ENCODE peak calls at places on chromosomes 12 and 14, in ten cellular contexts. One of them, this sample, is unnamed.

GRCh38 chr12:2680676-2681039 is 114.1 kb upstream of the FKBP4 start:
- DNase-seq in AG20443: no peak
- DNase-seq in brain microvascular endothelial cell: no peak
- DNase-seq in stimulated activated CD8-positive, alpha-beta memory T cell treated with anti-CD3 and anti-CD28 coated beads, Interleukin-15, amount 100 ng/mL, for 1 hour: no peak
- DNase-seq in NCI-H1092 treated with DMSO at 0.1 percent for 48 hours: no peak
- DNase-seq in memory B cell: no peak
- DNase-seq in stimulated activated CD4-positive, alpha-beta T cell treated with anti-CD3 and anti-CD28 coated beads, Interleukin-4, amount 100 ng/mL, for 4 hours: no peak
- DNase-seq in activated T-helper 1 cell treated with anti-CD3 and anti-CD28 coated beads, Interleukin-2, amount 50 U/mL, for 16 hours: no peak
- DNase-seq in HT1080: no peak
- DNase-seq in fibroblast of pulmonary artery: no peak
- DNase-seq in this sample: no peak

GRCh38 chr14:55430024-55430690 is 10.3 kb downstream of the TBPL2 start:
- DNase-seq in AG20443: peak; percentile 71
- DNase-seq in brain microvascular endothelial cell: peak; percentile 60
- DNase-seq in stimulated activated CD8-positive, alpha-beta memory T cell treated with anti-CD3 and anti-CD28 coated beads, Interleukin-15, amount 100 ng/mL, for 1 hour: peak; percentile 14
- DNase-seq in NCI-H1092 treated with DMSO at 0.1 percent for 48 hours: peak; percentile 46
- DNase-seq in memory B cell: peak; percentile 18
- DNase-seq in stimulated activated CD4-positive, alpha-beta T cell treated with anti-CD3 and anti-CD28 coated beads, Interleukin-4, amount 100 ng/mL, for 4 hours: peak; percentile 37
- DNase-seq in activated T-helper 1 cell treated with anti-CD3 and anti-CD28 coated beads, Interleukin-2, amount 50 U/mL, for 16 hours: no peak
- DNase-seq in HT1080: peak; percentile 61
- DNase-seq in fibroblast of pulmonary artery: peak; percentile 85
- DNase-seq in this sample: peak; percentile 16

GRCh38 chr12:39267886-39268285 is 175.0 kb downstream of the KIF21A start:
- DNase-seq in AG20443: no peak
- DNase-seq in brain microvascular endothelial cell: no peak
- DNase-seq in stimulated activated CD8-positive, alpha-beta memory T cell treated with anti-CD3 and anti-CD28 coated beads, Interleukin-15, amount 100 ng/mL, for 1 hour: no peak
- DNase-seq in NCI-H1092 treated with DMSO at 0.1 percent for 48 hours: no peak
- DNase-seq in memory B cell: no peak
- DNase-seq in stimulated activated CD4-positive, alpha-beta T cell treated with anti-CD3 and anti-CD28 coated beads, Interleukin-4, amount 100 ng/mL, for 4 hours: no peak
- DNase-seq in activated T-helper 1 cell treated with anti-CD3 and anti-CD28 coated beads, Interleukin-2, amount 50 U/mL, for 16 hours: no peak
- DNase-seq in HT1080: no peak
- DNase-seq in fibroblast of pulmonary artery: no peak
- DNase-seq in this sample: no peak

GRCh38 chr12:101809208-101809607 is 21.6 kb downstream of the GNPTAB start:
- DNase-seq in AG20443: no peak
- DNase-seq in brain microvascular endothelial cell: no peak
- DNase-seq in stimulated activated CD8-positive, alpha-beta memory T cell treated with anti-CD3 and anti-CD28 coated beads, Interleukin-15, amount 100 ng/mL, for 1 hour: no peak
- DNase-seq in NCI-H1092 treated with DMSO at 0.1 percent for 48 hours: no peak
- DNase-seq in memory B cell: no peak
- DNase-seq in stimulated activated CD4-positive, alpha-beta T cell treated with anti-CD3 and anti-CD28 coated beads, Interleukin-4, amount 100 ng/mL, for 4 hours: no peak
- DNase-seq in activated T-helper 1 cell treated with anti-CD3 and anti-CD28 coated beads, Interleukin-2, amount 50 U/mL, for 16 hours: no peak
- DNase-seq in HT1080: no peak
- DNase-seq in fibroblast of pulmonary artery: no peak
- DNase-seq in this sample: no peak

GRCh38 chr12:69438539-69438938 is 31.6 kb upstream of the FRS2 start:
- DNase-seq in AG20443: no peak
- DNase-seq in brain microvascular endothelial cell: no peak
- DNase-seq in stimulated activated CD8-positive, alpha-beta memory T cell treated with anti-CD3 and anti-CD28 coated beads, Interleukin-15, amount 100 ng/mL, for 1 hour: no peak
- DNase-seq in NCI-H1092 treated with DMSO at 0.1 percent for 48 hours: no peak
- DNase-seq in memory B cell: no peak
- DNase-seq in stimulated activated CD4-positive, alpha-beta T cell treated with anti-CD3 and anti-CD28 coated beads, Interleukin-4, amount 100 ng/mL, for 4 hours: no peak
- DNase-seq in activated T-helper 1 cell treated with anti-CD3 and anti-CD28 coated beads, Interleukin-2, amount 50 U/mL, for 16 hours: no peak
- DNase-seq in HT1080: no peak
- DNase-seq in fibroblast of pulmonary artery: no peak
- DNase-seq in this sample: no peak

GRCh38 chr14:105505101-105505500 is 14.1 kb downstream of the TEDC1 start:
- DNase-seq in AG20443: no peak
- DNase-seq in brain microvascular endothelial cell: no peak
- DNase-seq in stimulated activated CD8-positive, alpha-beta memory T cell treated with anti-CD3 and anti-CD28 coated beads, Interleukin-15, amount 100 ng/mL, for 1 hour: no peak
- DNase-seq in NCI-H1092 treated with DMSO at 0.1 percent for 48 hours: no peak
- DNase-seq in memory B cell: no peak
- DNase-seq in stimulated activated CD4-positive, alpha-beta T cell treated with anti-CD3 and anti-CD28 coated beads, Interleukin-4, amount 100 ng/mL, for 4 hours: no peak
- DNase-seq in activated T-helper 1 cell treated with anti-CD3 and anti-CD28 coated beads, Interleukin-2, amount 50 U/mL, for 16 hours: no peak
- DNase-seq in HT1080: no peak
- DNase-seq in fibroblast of pulmonary artery: no peak
- DNase-seq in this sample: no peak

GRCh38 chr14:52048641-52049204 is 20.1 kb downstream of the NID2 start:
- DNase-seq in AG20443: peak; percentile 38
- DNase-seq in brain microvascular endothelial cell: peak; percentile 58
- DNase-seq in stimulated activated CD8-positive, alpha-beta memory T cell treated with anti-CD3 and anti-CD28 coated beads, Interleukin-15, amount 100 ng/mL, for 1 hour: no peak
- DNase-seq in NCI-H1092 treated with DMSO at 0.1 percent for 48 hours: peak; percentile 17
- DNase-seq in memory B cell: no peak
- DNase-seq in stimulated activated CD4-positive, alpha-beta T cell treated with anti-CD3 and anti-CD28 coated beads, Interleukin-4, amount 100 ng/mL, for 4 hours: no peak
- DNase-seq in activated T-helper 1 cell treated with anti-CD3 and anti-CD28 coated beads, Interleukin-2, amount 50 U/mL, for 16 hours: no peak
- DNase-seq in HT1080: peak; percentile 21
- DNase-seq in fibroblast of pulmonary artery: no peak
- DNase-seq in this sample: peak; percentile 9

GRCh38 chr12:132389066-132389465 is 59.7 kb upstream of the GALNT9 start:
- DNase-seq in AG20443: no peak
- DNase-seq in brain microvascular endothelial cell: no peak
- DNase-seq in stimulated activated CD8-positive, alpha-beta memory T cell treated with anti-CD3 and anti-CD28 coated beads, Interleukin-15, amount 100 ng/mL, for 1 hour: no peak
- DNase-seq in NCI-H1092 treated with DMSO at 0.1 percent for 48 hours: no peak
- DNase-seq in memory B cell: no peak
- DNase-seq in stimulated activated CD4-positive, alpha-beta T cell treated with anti-CD3 and anti-CD28 coated beads, Interleukin-4, amount 100 ng/mL, for 4 hours: no peak
- DNase-seq in activated T-helper 1 cell treated with anti-CD3 and anti-CD28 coated beads, Interleukin-2, amount 50 U/mL, for 16 hours: no peak
- DNase-seq in HT1080: no peak
- DNase-seq in fibroblast of pulmonary artery: no peak
- DNase-seq in this sample: no peak

GRCh38 chr14:59913187-59913586 is 6.8 kb upstream of the LRRC9 start:
- DNase-seq in AG20443: no peak
- DNase-seq in brain microvascular endothelial cell: no peak
- DNase-seq in stimulated activated CD8-positive, alpha-beta memory T cell treated with anti-CD3 and anti-CD28 coated beads, Interleukin-15, amount 100 ng/mL, for 1 hour: no peak
- DNase-seq in NCI-H1092 treated with DMSO at 0.1 percent for 48 hours: no peak
- DNase-seq in memory B cell: no peak
- DNase-seq in stimulated activated CD4-positive, alpha-beta T cell treated with anti-CD3 and anti-CD28 coated beads, Interleukin-4, amount 100 ng/mL, for 4 hours: no peak
- DNase-seq in activated T-helper 1 cell treated with anti-CD3 and anti-CD28 coated beads, Interleukin-2, amount 50 U/mL, for 16 hours: no peak
- DNase-seq in HT1080: no peak
- DNase-seq in fibroblast of pulmonary artery: no peak
- DNase-seq in this sample: no peak

GRCh38 chr12:14264316-14264715 is 101.2 kb upstream of the ATF7IP start:
- DNase-seq in AG20443: no peak
- DNase-seq in brain microvascular endothelial cell: peak; percentile 61
- DNase-seq in stimulated activated CD8-positive, alpha-beta memory T cell treated with anti-CD3 and anti-CD28 coated beads, Interleukin-15, amount 100 ng/mL, for 1 hour: no peak
- DNase-seq in NCI-H1092 treated with DMSO at 0.1 percent for 48 hours: no peak
- DNase-seq in memory B cell: no peak
- DNase-seq in stimulated activated CD4-positive, alpha-beta T cell treated with anti-CD3 and anti-CD28 coated beads, Interleukin-4, amount 100 ng/mL, for 4 hours: no peak
- DNase-seq in activated T-helper 1 cell treated with anti-CD3 and anti-CD28 coated beads, Interleukin-2, amount 50 U/mL, for 16 hours: no peak
- DNase-seq in HT1080: peak; percentile 27
- DNase-seq in fibroblast of pulmonary artery: peak; percentile 39
- DNase-seq in this sample: no peak

GRCh38 chr14:23478109-23478698 is 8.7 kb downstream of the NGDN start:
- DNase-seq in AG20443: peak; percentile 55
- DNase-seq in brain microvascular endothelial cell: peak; percentile 65
- DNase-seq in stimulated activated CD8-positive, alpha-beta memory T cell treated with anti-CD3 and anti-CD28 coated beads, Interleukin-15, amount 100 ng/mL, for 1 hour: peak; percentile 50
- DNase-seq in NCI-H1092 treated with DMSO at 0.1 percent for 48 hours: peak; percentile 70
- DNase-seq in memory B cell: peak; percentile 57
- DNase-seq in stimulated activated CD4-positive, alpha-beta T cell treated with anti-CD3 and anti-CD28 coated beads, Interleukin-4, amount 100 ng/mL, for 4 hours: peak; percentile 53
- DNase-seq in activated T-helper 1 cell treated with anti-CD3 and anti-CD28 coated beads, Interleukin-2, amount 50 U/mL, for 16 hours: peak; percentile 29
- DNase-seq in HT1080: peak; percentile 50
- DNase-seq in fibroblast of pulmonary artery: peak; percentile 78
- DNase-seq in this sample: peak; percentile 8

GRCh38 chr14:61033851-61034250 is 52.8 kb downstream of the SLC38A6 start:
- DNase-seq in AG20443: peak; percentile 12
- DNase-seq in brain microvascular endothelial cell: no peak
- DNase-seq in stimulated activated CD8-positive, alpha-beta memory T cell treated with anti-CD3 and anti-CD28 coated beads, Interleukin-15, amount 100 ng/mL, for 1 hour: no peak
- DNase-seq in NCI-H1092 treated with DMSO at 0.1 percent for 48 hours: no peak
- DNase-seq in memory B cell: no peak
- DNase-seq in stimulated activated CD4-positive, alpha-beta T cell treated with anti-CD3 and anti-CD28 coated beads, Interleukin-4, amount 100 ng/mL, for 4 hours: no peak
- DNase-seq in activated T-helper 1 cell treated with anti-CD3 and anti-CD28 coated beads, Interleukin-2, amount 50 U/mL, for 16 hours: no peak
- DNase-seq in HT1080: no peak
- DNase-seq in fibroblast of pulmonary artery: peak; percentile 8
- DNase-seq in this sample: no peak

GRCh38 chr12:59834659-59835474 is 239.0 kb downstream of the SLC16A7 start:
- DNase-seq in AG20443: peak; percentile 13
- DNase-seq in brain microvascular endothelial cell: peak; percentile 31
- DNase-seq in stimulated activated CD8-positive, alpha-beta memory T cell treated with anti-CD3 and anti-CD28 coated beads, Interleukin-15, amount 100 ng/mL, for 1 hour: no peak
- DNase-seq in NCI-H1092 treated with DMSO at 0.1 percent for 48 hours: peak; percentile 5
- DNase-seq in memory B cell: no peak
- DNase-seq in stimulated activated CD4-positive, alpha-beta T cell treated with anti-CD3 and anti-CD28 coated beads, Interleukin-4, amount 100 ng/mL, for 4 hours: no peak
- DNase-seq in activated T-helper 1 cell treated with anti-CD3 and anti-CD28 coated beads, Interleukin-2, amount 50 U/mL, for 16 hours: no peak
- DNase-seq in HT1080: no peak
- DNase-seq in fibroblast of pulmonary artery: peak; percentile 41
- DNase-seq in this sample: no peak

GRCh38 chr12:67531051-67531450 is 117.5 kb upstream of the DYRK2 start:
- DNase-seq in AG20443: peak; percentile 24
- DNase-seq in brain microvascular endothelial cell: no peak
- DNase-seq in stimulated activated CD8-positive, alpha-beta memory T cell treated with anti-CD3 and anti-CD28 coated beads, Interleukin-15, amount 100 ng/mL, for 1 hour: no peak
- DNase-seq in NCI-H1092 treated with DMSO at 0.1 percent for 48 hours: no peak
- DNase-seq in memory B cell: no peak
- DNase-seq in stimulated activated CD4-positive, alpha-beta T cell treated with anti-CD3 and anti-CD28 coated beads, Interleukin-4, amount 100 ng/mL, for 4 hours: no peak
- DNase-seq in activated T-helper 1 cell treated with anti-CD3 and anti-CD28 coated beads, Interleukin-2, amount 50 U/mL, for 16 hours: no peak
- DNase-seq in HT1080: no peak
- DNase-seq in fibroblast of pulmonary artery: no peak
- DNase-seq in this sample: no peak

GRCh38 chr12:61654698-61655097 is 605.5 kb upstream of the USP15 start:
- DNase-seq in AG20443: no peak
- DNase-seq in brain microvascular endothelial cell: peak; percentile 34
- DNase-seq in stimulated activated CD8-positive, alpha-beta memory T cell treated with anti-CD3 and anti-CD28 coated beads, Interleukin-15, amount 100 ng/mL, for 1 hour: no peak
- DNase-seq in NCI-H1092 treated with DMSO at 0.1 percent for 48 hours: no peak
- DNase-seq in memory B cell: no peak
- DNase-seq in stimulated activated CD4-positive, alpha-beta T cell treated with anti-CD3 and anti-CD28 coated beads, Interleukin-4, amount 100 ng/mL, for 4 hours: no peak
- DNase-seq in activated T-helper 1 cell treated with anti-CD3 and anti-CD28 coated beads, Interleukin-2, amount 50 U/mL, for 16 hours: no peak
- DNase-seq in HT1080: peak; percentile 55
- DNase-seq in fibroblast of pulmonary artery: no peak
- DNase-seq in this sample: no peak

This sample was measured in RCC 7860.